ENCODE peak calls at places on chromosomes 16 and 17, in six cellular contexts. One of them, this sample, is unnamed.

GRCh38 chr17:19645608-19646250 is 2.8 kb upstream of the ALDH3A2 start:
- DNase-seq in H1: peak; percentile 87
- DNase-seq in GM12891: peak; percentile 30
- DNase-seq in GM12878: no peak
- DNase-seq in K562: peak; percentile 35
- DNase-seq in HepG2: peak; percentile 29
- DNase-seq in this sample: peak; percentile 27

GRCh38 chr17:9090641-9091096 is 69.4 kb downstream of the NTN1 start:
- DNase-seq in GM12891: no peak
- DNase-seq in K562: no peak
- DNase-seq in HepG2: no peak
- DNase-seq in GM12878: no peak
- DNase-seq in H1: no peak
- DNase-seq in this sample: no peak

GRCh38 chr17:41613277-41614082 is 913 bp upstream of the KRT16 start:
- DNase-seq in GM12878: no peak
- DNase-seq in K562: no peak
- DNase-seq in GM12891: no peak
- DNase-seq in HepG2: no peak
- DNase-seq in H1: no peak
- DNase-seq in this sample: no peak

GRCh38 chr17:28549274-28550132 is 2.9 kb downstream of the UNC119 start:
- DNase-seq in GM12891: no peak
- DNase-seq in K562: no peak
- DNase-seq in GM12878: no peak
- DNase-seq in HepG2: no peak
- DNase-seq in H1: no peak
- DNase-seq in this sample: no peak

GRCh38 chr16:78608305-78608776 is 508.9 kb downstream of the WWOX start:
- DNase-seq in HepG2: no peak
- DNase-seq in H1: no peak
- DNase-seq in GM12878: no peak
- DNase-seq in GM12891: no peak
- DNase-seq in K562: no peak
- DNase-seq in this sample: no peak

GRCh38 chr16:57830890-57831484 is 28.7 kb upstream of the KIFC3 start:
- DNase-seq in HepG2: no peak
- DNase-seq in H1: no peak
- DNase-seq in GM12891: no peak
- DNase-seq in K562: no peak
- DNase-seq in GM12878: no peak
- DNase-seq in this sample: no peak

GRCh38 chr17:43396491-43397060 is 2.2 kb upstream of the ARL4D start:
- DNase-seq in HepG2: no peak
- DNase-seq in K562: no peak
- DNase-seq in GM12878: no peak
- DNase-seq in H1: no peak
- DNase-seq in GM12891: no peak
- DNase-seq in this sample: no peak

GRCh38 chr16:85689285-85689949 is 663 bp upstream of the GINS2 start:
- DNase-seq in HepG2: no peak
- DNase-seq in GM12878: no peak
- DNase-seq in GM12891: no peak
- DNase-seq in K562: no peak
- DNase-seq in H1: no peak
- DNase-seq in this sample: no peak

GRCh38 chr17:46972346-46972745 is 6.7 kb downstream of the RPRML start:
- DNase-seq in K562: no peak
- DNase-seq in GM12878: no peak
- DNase-seq in HepG2: no peak
- DNase-seq in GM12891: no peak
- DNase-seq in H1: no peak
- DNase-seq in this sample: no peak

GRCh38 chr17:57703273-57703672 is 41.8 kb downstream of the CCDC182 start:
- DNase-seq in H1: peak; percentile 11
- DNase-seq in HepG2: no peak
- DNase-seq in K562: no peak
- DNase-seq in GM12878: no peak
- DNase-seq in GM12891: no peak
- DNase-seq in this sample: no peak

GRCh38 chr17:633641-634091 is 81.0 kb downstream of the VPS53 start:
- DNase-seq in K562: no peak
- DNase-seq in H1: no peak
- DNase-seq in GM12891: no peak
- DNase-seq in HepG2: no peak
- DNase-seq in GM12878: no peak
- DNase-seq in this sample: no peak

GRCh38 chr16:31148281-31148728 is 1.6 kb downstream of the PRSS36 start:
- DNase-seq in HepG2: no peak
- DNase-seq in GM12878: no peak
- DNase-seq in H1: peak; percentile 78
- DNase-seq in GM12891: no peak
- DNase-seq in K562: peak; percentile 93
- DNase-seq in this sample: no peak

GRCh38 chr16:53022374-53022773 is 30.3 kb downstream of the CHD9NB start:
- DNase-seq in K562: peak; percentile 61
- DNase-seq in H1: peak; percentile 55
- DNase-seq in HepG2: peak; percentile 63
- DNase-seq in GM12878: no peak
- DNase-seq in GM12891: peak; percentile 25
- DNase-seq in this sample: no peak

GRCh38 chr17:260031-260791 is 78.8 kb upstream of the DOC2B start:
- DNase-seq in GM12878: no peak
- DNase-seq in K562: no peak
- DNase-seq in GM12891: no peak
- DNase-seq in HepG2: no peak
- DNase-seq in H1: peak; percentile 64
- DNase-seq in this sample: no peak

GRCh38 chr17:37490638-37491614 is 1.2 kb downstream of the DUSP14 start:
- DNase-seq in HepG2: peak; percentile 64
- DNase-seq in H1: peak; percentile 54
- DNase-seq in K562: peak; percentile 55
- DNase-seq in GM12878: no peak
- DNase-seq in GM12891: no peak
- DNase-seq in this sample: no peak

GRCh38 chr17:81342062-81342699 is 47.1 kb upstream of the SLC38A10 start:
- DNase-seq in H1: no peak
- DNase-seq in HepG2: no peak
- DNase-seq in GM12891: no peak
- DNase-seq in K562: no peak
- DNase-seq in GM12878: no peak
- DNase-seq in this sample: no peak

GRCh38 chr17:73363788-73364522 is 52.2 kb upstream of the CDC42EP4 start:
- DNase-seq in K562: no peak
- DNase-seq in GM12891: no peak
- DNase-seq in HepG2: peak; percentile 49
- DNase-seq in H1: peak; percentile 59
- DNase-seq in GM12878: no peak
- DNase-seq in this sample: no peak

GRCh38 chr16:84281077-84281476 is 13.6 kb upstream of the WFDC1 start:
- DNase-seq in HepG2: no peak
- DNase-seq in GM12891: no peak
- DNase-seq in K562: peak; percentile 75
- DNase-seq in GM12878: no peak
- DNase-seq in H1: peak; percentile 74
- DNase-seq in this sample: no peak

GRCh38 chr17:55324296-55324978 is 59.7 kb downstream of the HLF start:
- DNase-seq in H1: no peak
- DNase-seq in HepG2: no peak
- DNase-seq in GM12878: no peak
- DNase-seq in GM12891: no peak
- DNase-seq in K562: no peak
- DNase-seq in this sample: no peak

GRCh38 chr17:19387921-19388521 is 1.0 kb upstream of the MFAP4 start:
- DNase-seq in GM12878: no peak
- DNase-seq in K562: no peak
- DNase-seq in HepG2: no peak
- DNase-seq in H1: no peak
- DNase-seq in GM12891: no peak
- DNase-seq in this sample: no peak

DNA sequence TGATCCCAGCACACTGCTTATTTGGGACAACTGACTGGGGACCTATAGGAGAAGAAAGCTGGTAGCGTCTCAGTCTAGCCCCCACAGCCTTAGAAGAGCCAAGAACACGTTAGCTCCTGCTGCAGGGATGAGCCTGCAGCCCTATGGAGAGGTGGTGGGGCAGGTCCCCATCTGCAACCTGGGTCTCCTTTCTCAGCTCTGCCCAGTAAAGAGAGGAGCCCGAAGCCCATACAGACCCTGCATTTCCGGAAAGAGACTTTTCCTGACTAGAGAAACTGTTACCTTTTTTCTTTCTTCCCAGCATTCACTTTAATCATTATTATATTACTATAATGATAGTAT is 788 bp downstream of the METTL22 start:
- DNase-seq in H1: no peak
- DNase-seq in HepG2: no peak
- DNase-seq in GM12878: no peak
- DNase-seq in K562: no peak
- DNase-seq in GM12891: peak; percentile 27
- DNase-seq in this sample: no peak
- TF ChIP-seq TAF1 in H1: no peak
- TF ChIP-seq TAF1 in HepG2: no peak
- TF ChIP-seq TAF1 in GM12878: no peak
- TF ChIP-seq TAF1 in K562: no peak
- TF ChIP-seq TAF1 in GM12891: no peak
- TF ChIP-seq TAF1 in this sample: no peak

GRCh38 chr17:3796110-3796821 is 4.7 kb downstream of the ITGAE start:
- DNase-seq in GM12891: peak; percentile 58
- DNase-seq in H1: no peak
- DNase-seq in GM12878: peak; percentile 90
- DNase-seq in HepG2: no peak
- DNase-seq in K562: no peak
- DNase-seq in this sample: peak; percentile 70

GRCh38 chr17:3796822-3797170 is 4.2 kb downstream of the ITGAE start:
- DNase-seq in GM12878: no peak
- DNase-seq in H1: no peak
- DNase-seq in GM12891: no peak
- DNase-seq in K562: no peak
- DNase-seq in HepG2: no peak
- DNase-seq in this sample: no peak

GRCh38 chr17:3792481-3792880 is 8.5 kb downstream of the ITGAE start:
- DNase-seq in K562: no peak
- DNase-seq in H1: no peak
- DNase-seq in HepG2: no peak
- DNase-seq in GM12878: no peak
- DNase-seq in GM12891: no peak
- DNase-seq in this sample: no peak

GRCh38 chr17:3795758-3796102 is 5.3 kb downstream of the ITGAE start:
- DNase-seq in K562: no peak
- DNase-seq in GM12878: no peak
- DNase-seq in H1: no peak
- DNase-seq in HepG2: no peak
- DNase-seq in GM12891: no peak
- DNase-seq in this sample: no peak

DNA sequence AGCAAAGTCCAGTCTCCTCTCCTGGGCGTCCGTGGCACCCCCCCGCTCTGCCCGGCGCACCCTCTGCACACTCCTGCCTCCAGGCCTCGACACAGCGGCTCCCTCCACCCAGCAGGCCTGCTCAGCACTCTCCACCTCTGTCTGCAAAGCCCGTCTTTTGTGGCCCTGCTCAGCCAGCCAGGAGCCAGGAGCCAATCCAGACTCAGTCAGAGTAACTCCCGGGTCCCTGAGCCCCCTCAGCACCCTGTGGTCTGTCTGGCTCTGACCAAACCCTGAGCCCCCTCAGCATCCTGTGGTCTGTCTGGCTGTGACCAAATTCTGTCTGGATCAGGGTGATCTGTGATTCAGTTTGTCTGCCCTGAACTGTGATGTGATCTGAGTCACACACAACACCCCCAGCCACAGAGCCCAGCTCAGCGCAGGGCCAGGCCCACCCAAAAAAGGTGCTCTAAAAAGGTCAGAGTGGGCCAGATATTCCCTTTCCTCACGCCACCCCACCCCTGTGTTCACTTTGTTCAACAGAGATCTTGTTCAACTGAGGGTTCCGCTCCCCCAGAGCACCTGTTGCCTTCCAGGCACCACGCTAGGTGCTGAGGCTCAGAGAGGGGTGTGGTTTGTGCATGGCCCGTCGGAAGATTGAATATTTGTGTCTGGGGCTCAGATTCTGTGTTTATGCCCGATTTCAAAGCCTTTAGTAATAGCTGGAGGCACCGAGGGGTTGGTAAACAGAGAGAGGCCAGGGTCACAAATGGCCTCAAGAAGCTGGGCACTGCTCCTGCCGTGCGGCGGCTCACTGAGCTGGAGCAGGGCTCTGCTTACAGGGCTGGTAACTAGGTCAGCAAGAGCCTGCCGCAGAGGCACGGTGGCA is 5.9 kb downstream of the ITGAE start:
- DNase-seq in GM12878: no peak
- DNase-seq in HepG2: peak; percentile 78
- DNase-seq in GM12891: no peak
- DNase-seq in H1: no peak
- DNase-seq in K562: no peak
- DNase-seq in this sample: no peak
- TF ChIP-seq TAF1 in GM12878: no peak
- TF ChIP-seq TAF1 in HepG2: peak; percentile 25
- TF ChIP-seq TAF1 in GM12891: no peak
- TF ChIP-seq TAF1 in H1: no peak
- TF ChIP-seq TAF1 in K562: no peak
- TF ChIP-seq TAF1 in this sample: no peak

GRCh38 chr17:10114931-10115535 is 83.4 kb downstream of the GAS7 start:
- DNase-seq in GM12878: peak; percentile 13
- DNase-seq in H1: no peak
- DNase-seq in HepG2: no peak
- DNase-seq in GM12891: no peak
- DNase-seq in K562: no peak
- DNase-seq in this sample: no peak
- TF ChIP-seq TAF1 in GM12878: no peak
- TF ChIP-seq TAF1 in H1: no peak
- TF ChIP-seq TAF1 in HepG2: no peak
- TF ChIP-seq TAF1 in GM12891: no peak
- TF ChIP-seq TAF1 in K562: no peak
- TF ChIP-seq TAF1 in this sample: no peak

DNA sequence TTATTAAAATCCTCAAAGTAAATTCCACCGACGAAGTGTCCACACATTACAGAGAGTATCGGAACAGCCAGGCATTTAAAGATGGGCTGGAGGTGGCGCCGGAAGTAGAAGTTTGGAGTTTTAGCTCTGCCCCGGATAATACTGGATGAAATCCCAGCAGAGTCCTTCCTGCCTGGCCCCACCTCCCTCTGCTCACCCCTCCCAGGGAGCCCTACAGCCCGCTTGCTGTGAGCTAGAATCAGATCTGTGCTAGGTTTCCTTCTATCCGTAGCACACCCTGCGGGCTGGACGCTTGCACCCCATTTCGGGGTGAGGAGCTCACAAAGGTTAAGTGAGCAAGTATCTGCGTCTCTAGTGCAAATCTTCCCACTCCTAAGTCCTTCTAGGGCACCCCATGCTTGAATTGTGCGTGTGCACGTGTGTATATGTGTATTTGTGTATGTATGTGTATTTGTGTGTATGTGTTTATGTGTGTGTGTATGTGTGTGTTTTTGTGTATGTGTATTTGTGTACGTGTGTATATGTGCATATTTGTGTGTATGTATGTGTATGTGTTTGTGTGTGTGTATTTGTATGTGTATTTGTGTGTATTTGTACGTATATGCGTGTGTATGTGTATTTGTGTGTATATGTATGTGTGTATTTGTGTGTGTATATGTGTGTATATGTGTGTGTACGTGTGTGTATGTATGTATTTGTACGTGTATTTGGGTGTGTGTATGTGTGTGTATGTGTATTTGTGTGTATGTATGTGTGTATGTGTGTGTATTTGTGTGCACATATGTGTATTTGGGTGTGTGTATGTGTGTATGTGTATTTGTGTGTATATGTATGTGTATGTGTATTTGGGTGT is 61.4 kb downstream of the HAPSTR1 start:
- DNase-seq in GM12878: no peak
- DNase-seq in GM12891: no peak
- DNase-seq in HepG2: no peak
- DNase-seq in K562: no peak
- DNase-seq in H1: no peak
- DNase-seq in this sample: no peak
- TF ChIP-seq TAF1 in GM12878: no peak
- TF ChIP-seq TAF1 in GM12891: no peak
- TF ChIP-seq TAF1 in HepG2: no peak
- TF ChIP-seq TAF1 in K562: no peak
- TF ChIP-seq TAF1 in H1: no peak
- TF ChIP-seq TAF1 in this sample: no peak